ENCODE peak calls at places on chromosomes 3 and 15, in nine cellular contexts. One of them, this sample, is unnamed. For H3K4me1, the result is how much of the 10 kb centered on the place peaks cover.

GRCh38 chr15:43762824-43763223 is 13.9 kb downstream of the ELL3 start:
- ATAC-seq in gastrocnemius medialis: no peak
- ATAC-seq in body of pancreas: no peak
- ATAC-seq in heart left ventricle: no peak
- ATAC-seq in HepG2: no peak
- ATAC-seq in right lobe of liver: no peak
- ATAC-seq in A549: no peak
- ATAC-seq in upper lobe of left lung: no peak
- ATAC-seq in HCT116: no peak
- ATAC-seq in this sample: no peak

GRCh38 chr15:75502360-75502759 is 50.9 kb upstream of the SIN3A start:
- ATAC-seq in HepG2: no peak
- ATAC-seq in upper lobe of left lung: no peak
- ATAC-seq in A549: no peak
- ATAC-seq in heart left ventricle: no peak
- ATAC-seq in HCT116: no peak
- ATAC-seq in gastrocnemius medialis: no peak
- ATAC-seq in right lobe of liver: no peak
- ATAC-seq in body of pancreas: no peak
- ATAC-seq in this sample: no peak

GRCh38 chr15:31427411-31427810 is 100.8 kb downstream of the KLF13 start:
- ATAC-seq in gastrocnemius medialis: no peak
- ATAC-seq in A549: no peak
- ATAC-seq in upper lobe of left lung: no peak
- ATAC-seq in right lobe of liver: no peak
- ATAC-seq in heart left ventricle: no peak
- ATAC-seq in HepG2: no peak
- ATAC-seq in HCT116: no peak
- ATAC-seq in body of pancreas: no peak
- ATAC-seq in this sample: no peak

GRCh38 chr3:13149331-13150203 is 76.3 kb upstream of the IQSEC1 start:
- ATAC-seq in upper lobe of left lung: no peak
- ATAC-seq in gastrocnemius medialis: no peak
- ATAC-seq in HepG2: no peak
- ATAC-seq in HCT116: no peak
- ATAC-seq in heart left ventricle: peak
- ATAC-seq in body of pancreas: no peak
- ATAC-seq in right lobe of liver: no peak
- ATAC-seq in A549: no peak
- ATAC-seq in this sample: peak

GRCh38 chr3:126288314-126288713 is 68.9 kb downstream of the KLF15 start:
- ATAC-seq in upper lobe of left lung: peak
- ATAC-seq in gastrocnemius medialis: peak
- ATAC-seq in right lobe of liver: peak
- ATAC-seq in heart left ventricle: peak
- ATAC-seq in HCT116: no peak
- ATAC-seq in body of pancreas: peak
- ATAC-seq in HepG2: no peak
- ATAC-seq in A549: no peak
- ATAC-seq in this sample: no peak

GRCh38 chr15:39608741-39609140 is 27.9 kb downstream of the THBS1 start:
- ATAC-seq in A549: no peak
- ATAC-seq in upper lobe of left lung: no peak
- ATAC-seq in right lobe of liver: no peak
- ATAC-seq in HepG2: no peak
- ATAC-seq in HCT116: no peak
- ATAC-seq in body of pancreas: no peak
- ATAC-seq in heart left ventricle: no peak
- ATAC-seq in gastrocnemius medialis: no peak
- ATAC-seq in this sample: no peak

GRCh38 chr15:90557147-90557546 is 27.4 kb downstream of the CRTC3 start:
- ATAC-seq in A549: no peak
- ATAC-seq in gastrocnemius medialis: no peak
- ATAC-seq in body of pancreas: no peak
- ATAC-seq in HCT116: no peak
- ATAC-seq in HepG2: no peak
- ATAC-seq in right lobe of liver: no peak
- ATAC-seq in upper lobe of left lung: no peak
- ATAC-seq in heart left ventricle: no peak
- ATAC-seq in this sample: no peak

GRCh38 chr3:11507719-11508118 is 136.0 kb downstream of the VGLL4 start:
- ATAC-seq in body of pancreas: no peak
- ATAC-seq in heart left ventricle: no peak
- ATAC-seq in HCT116: no peak
- ATAC-seq in upper lobe of left lung: no peak
- ATAC-seq in gastrocnemius medialis: no peak
- ATAC-seq in HepG2: no peak
- ATAC-seq in A549: no peak
- ATAC-seq in right lobe of liver: no peak
- ATAC-seq in this sample: no peak

DNA sequence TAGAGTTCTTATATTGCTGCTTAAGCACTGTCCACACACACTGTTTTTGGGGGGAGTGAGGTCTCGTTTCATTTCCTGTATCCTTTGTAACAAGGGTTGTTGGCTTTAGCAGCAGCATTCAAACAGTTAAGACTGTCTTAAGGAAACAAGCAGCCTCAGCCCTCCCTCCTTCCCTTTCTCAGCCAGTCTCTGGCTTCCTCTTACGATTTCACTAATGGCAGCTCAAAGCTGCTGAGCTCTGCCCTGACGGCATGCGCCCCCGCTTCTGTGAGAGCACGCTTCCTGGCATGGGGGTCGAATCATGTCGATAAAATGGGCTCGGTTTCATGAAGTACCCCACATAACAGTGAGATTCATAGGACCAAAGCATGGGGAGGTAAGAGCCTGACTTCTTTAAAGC is 105.0 kb downstream of the KLHL25 start:
- ATAC-seq in right lobe of liver: peak
- ATAC-seq in body of pancreas: no peak
- ATAC-seq in upper lobe of left lung: peak
- ATAC-seq in HepG2: no peak
- ATAC-seq in HCT116: no peak
- ATAC-seq in heart left ventricle: peak
- ATAC-seq in A549: no peak
- ATAC-seq in gastrocnemius medialis: peak
- ATAC-seq in this sample: peak
- TF ChIP-seq POLR2A in right lobe of liver: no peak
- TF ChIP-seq POLR2A in body of pancreas: peak
- TF ChIP-seq POLR2A in upper lobe of left lung: peak
- TF ChIP-seq POLR2A in HepG2: no peak
- TF ChIP-seq POLR2A in HCT116: no peak
- TF ChIP-seq POLR2A in heart left ventricle: no peak
- TF ChIP-seq POLR2A in A549: no peak
- TF ChIP-seq POLR2A in gastrocnemius medialis: no peak
- TF ChIP-seq POLR2A in this sample: no peak

DNA sequence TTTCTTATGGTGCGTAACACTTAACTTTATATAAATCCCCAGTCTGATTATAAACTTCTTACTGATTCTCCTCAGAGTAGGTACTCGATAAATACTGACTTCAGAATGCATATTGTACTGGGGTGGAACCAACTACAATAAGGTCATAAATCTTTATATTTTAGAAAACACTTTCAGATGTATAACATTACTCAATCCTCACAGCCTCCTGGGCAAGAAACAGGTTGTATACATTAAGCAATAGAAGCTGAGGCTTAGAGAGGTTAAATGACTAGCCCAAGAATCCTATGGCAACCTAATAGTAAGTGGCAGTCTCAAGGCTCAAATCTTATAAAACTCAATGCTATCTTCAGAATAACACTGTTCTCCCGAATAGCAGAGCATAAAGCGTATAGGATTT is 9.1 kb downstream of the VPS13C start:
- ATAC-seq in heart left ventricle: no peak
- ATAC-seq in gastrocnemius medialis: no peak
- ATAC-seq in upper lobe of left lung: no peak
- ATAC-seq in HepG2: no peak
- ATAC-seq in A549: no peak
- ATAC-seq in body of pancreas: no peak
- ATAC-seq in right lobe of liver: no peak
- ATAC-seq in HCT116: no peak
- ATAC-seq in this sample: no peak
- H3K4me1 ChIP-seq in heart left ventricle: under half
- H3K4me1 ChIP-seq in gastrocnemius medialis: under half
- H3K4me1 ChIP-seq in upper lobe of left lung: under half
- H3K4me1 ChIP-seq in HepG2: under half
- H3K4me1 ChIP-seq in A549: under half
- H3K4me1 ChIP-seq in body of pancreas: under half
- H3K4me1 ChIP-seq in right lobe of liver: under half
- H3K4me1 ChIP-seq in HCT116: under half
- H3K4me1 ChIP-seq in this sample: under half

GRCh38 chr15:70789213-70789612 is 25.9 kb upstream of the UACA start:
- ATAC-seq in body of pancreas: no peak
- ATAC-seq in gastrocnemius medialis: no peak
- ATAC-seq in heart left ventricle: no peak
- ATAC-seq in right lobe of liver: no peak
- ATAC-seq in HCT116: no peak
- ATAC-seq in upper lobe of left lung: no peak
- ATAC-seq in HepG2: no peak
- ATAC-seq in A549: peak
- ATAC-seq in this sample: no peak
- TF ChIP-seq CTCF in body of pancreas: no peak
- TF ChIP-seq CTCF in gastrocnemius medialis: no peak
- TF ChIP-seq CTCF in heart left ventricle: no peak
- TF ChIP-seq CTCF in right lobe of liver: no peak
- TF ChIP-seq CTCF in HCT116: no peak
- TF ChIP-seq CTCF in upper lobe of left lung: no peak
- TF ChIP-seq CTCF in HepG2: no peak
- TF ChIP-seq CTCF in A549: no peak
- TF ChIP-seq CTCF in this sample: no peak

GRCh38 chr15:67196222-67196621 is 58.2 kb downstream of the AAGAB start:
- ATAC-seq in gastrocnemius medialis: no peak
- ATAC-seq in A549: no peak
- ATAC-seq in upper lobe of left lung: no peak
- ATAC-seq in heart left ventricle: no peak
- ATAC-seq in right lobe of liver: no peak
- ATAC-seq in body of pancreas: no peak
- ATAC-seq in HepG2: no peak
- ATAC-seq in HCT116: peak
- ATAC-seq in this sample: no peak
- TF ChIP-seq POLR2A in gastrocnemius medialis: no peak
- TF ChIP-seq POLR2A in A549: no peak
- TF ChIP-seq POLR2A in upper lobe of left lung: no peak
- TF ChIP-seq POLR2A in heart left ventricle: no peak
- TF ChIP-seq POLR2A in right lobe of liver: no peak
- TF ChIP-seq POLR2A in body of pancreas: no peak
- TF ChIP-seq POLR2A in HepG2: no peak
- TF ChIP-seq POLR2A in HCT116: no peak
- TF ChIP-seq POLR2A in this sample: no peak

GRCh38 chr15:72124218-72124617 is 6.0 kb downstream of the SENP8 start:
- ATAC-seq in HCT116: no peak
- ATAC-seq in body of pancreas: no peak
- ATAC-seq in gastrocnemius medialis: no peak
- ATAC-seq in A549: no peak
- ATAC-seq in HepG2: no peak
- ATAC-seq in heart left ventricle: no peak
- ATAC-seq in upper lobe of left lung: no peak
- ATAC-seq in right lobe of liver: no peak
- ATAC-seq in this sample: no peak
- H3K4me1 ChIP-seq in HCT116: under half
- H3K4me1 ChIP-seq in body of pancreas: under half
- H3K4me1 ChIP-seq in gastrocnemius medialis: under half
- H3K4me1 ChIP-seq in A549: under half
- H3K4me1 ChIP-seq in HepG2: under half
- H3K4me1 ChIP-seq in heart left ventricle: under half
- H3K4me1 ChIP-seq in upper lobe of left lung: under half
- H3K4me1 ChIP-seq in right lobe of liver: under half
- H3K4me1 ChIP-seq in this sample: under half

GRCh38 chr15:77865701-77866100 is 211.8 kb downstream of the TBC1D2B start:
- ATAC-seq in HCT116: no peak
- ATAC-seq in heart left ventricle: no peak
- ATAC-seq in body of pancreas: no peak
- ATAC-seq in gastrocnemius medialis: no peak
- ATAC-seq in A549: no peak
- ATAC-seq in upper lobe of left lung: no peak
- ATAC-seq in right lobe of liver: no peak
- ATAC-seq in HepG2: no peak
- ATAC-seq in this sample: no peak

GRCh38 chr15:77864211-77865105 is 213.1 kb downstream of the TBC1D2B start:
- ATAC-seq in body of pancreas: no peak
- ATAC-seq in heart left ventricle: no peak
- ATAC-seq in gastrocnemius medialis: no peak
- ATAC-seq in right lobe of liver: peak
- ATAC-seq in A549: no peak
- ATAC-seq in upper lobe of left lung: no peak
- ATAC-seq in HepG2: no peak
- ATAC-seq in HCT116: peak
- ATAC-seq in this sample: no peak

GRCh38 chr15:77862651-77863104 is 214.8 kb downstream of the TBC1D2B start:
- ATAC-seq in HepG2: no peak
- ATAC-seq in heart left ventricle: no peak
- ATAC-seq in HCT116: no peak
- ATAC-seq in upper lobe of left lung: no peak
- ATAC-seq in gastrocnemius medialis: no peak
- ATAC-seq in A549: no peak
- ATAC-seq in right lobe of liver: no peak
- ATAC-seq in body of pancreas: no peak
- ATAC-seq in this sample: no peak

GRCh38 chr15:77865106-77865630 is 212.3 kb downstream of the TBC1D2B start:
- ATAC-seq in HepG2: no peak
- ATAC-seq in upper lobe of left lung: no peak
- ATAC-seq in A549: no peak
- ATAC-seq in right lobe of liver: no peak
- ATAC-seq in heart left ventricle: no peak
- ATAC-seq in body of pancreas: no peak
- ATAC-seq in HCT116: no peak
- ATAC-seq in gastrocnemius medialis: no peak
- ATAC-seq in this sample: no peak

DNA sequence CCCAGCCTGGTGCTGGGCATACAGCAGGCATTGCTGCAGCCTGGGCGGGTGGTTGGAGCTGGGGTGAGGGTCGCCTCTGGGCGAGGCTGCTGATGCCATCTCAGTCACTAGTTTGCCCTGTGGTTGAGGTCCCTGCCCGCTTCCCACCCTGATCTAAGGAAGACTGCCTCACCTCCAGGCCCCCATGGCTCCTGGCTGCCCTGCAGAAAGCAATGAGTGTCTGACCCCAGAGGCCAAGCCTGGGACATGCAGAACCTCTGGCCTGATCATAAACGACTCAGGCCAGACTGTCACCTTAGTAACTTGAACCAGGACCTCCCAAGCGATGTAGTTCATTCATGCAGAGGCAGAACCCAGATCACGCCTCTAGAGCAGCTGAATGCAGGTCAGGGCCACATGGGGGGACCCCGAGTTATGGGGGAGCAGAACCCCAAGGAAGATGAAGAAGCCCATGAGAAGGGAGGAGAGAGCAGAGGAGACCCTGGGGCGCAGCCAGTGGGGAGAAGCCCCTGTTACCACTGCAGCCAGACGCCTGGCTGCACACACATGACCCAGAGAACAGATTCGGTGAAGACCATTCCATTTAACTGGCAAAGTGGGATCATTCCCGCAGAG is 213.9 kb downstream of the TBC1D2B start:
- ATAC-seq in right lobe of liver: no peak
- ATAC-seq in HepG2: no peak
- ATAC-seq in upper lobe of left lung: no peak
- ATAC-seq in A549: no peak
- ATAC-seq in heart left ventricle: no peak
- ATAC-seq in body of pancreas: no peak
- ATAC-seq in gastrocnemius medialis: no peak
- ATAC-seq in HCT116: no peak
- ATAC-seq in this sample: no peak
- TF ChIP-seq CTCF in right lobe of liver: no peak
- TF ChIP-seq CTCF in HepG2: no peak
- TF ChIP-seq CTCF in upper lobe of left lung: no peak
- TF ChIP-seq CTCF in A549: no peak
- TF ChIP-seq CTCF in heart left ventricle: no peak
- TF ChIP-seq CTCF in body of pancreas: no peak
- TF ChIP-seq CTCF in gastrocnemius medialis: no peak
- TF ChIP-seq CTCF in HCT116: no peak
- TF ChIP-seq CTCF in this sample: no peak

This sample was measured in gastroesophageal sphincter.